ENCODE peak calls at places on chromosomes 16 and 17, in eight cellular contexts. U, V, H, Z, O, D, G and T are unnamed samples.

GRCh38 chr17:10286324-10286723 is 86.5 kb downstream of the MYH13 start:
- DNase-seq in U (no peak), V (no peak), H (no peak), Z (no peak), O (no peak), D (no peak), G (peak), T (no peak)

GRCh38 chr17:39927928-39928867 is 666 bp downstream of the LRRC3C start:
- DNase-seq in U (no peak), V (no peak), H (no peak), Z (no peak), O (peak), D (peak), G (peak), T (peak)

GRCh38 chr16:56321571-56321970 is 103.8 kb downstream of the AMFR start:
- DNase-seq in U (no peak), V (no peak), H (no peak), Z (no peak), O (no peak), D (no peak), G (no peak), T (no peak)

GRCh38 chr17:7327056-7327455 is 2.1 kb downstream of the NEURL4 start:
- DNase-seq in U (no peak), V (no peak), H (no peak), Z (no peak), O (no peak), D (no peak), G (no peak), T (no peak)

GRCh38 chr17:319266-319665 is 33.3 kb downstream of the RPH3AL start:
- DNase-seq in U (no peak), V (no peak), H (no peak), Z (no peak), O (no peak), D (no peak), G (no peak), T (no peak)

GRCh38 chr17:73227944-73228343 is 33.7 kb downstream of the CPSF4L start:
- DNase-seq in U (no peak), V (no peak), H (no peak), Z (no peak), O (no peak), D (no peak), G (no peak), T (no peak)

GRCh38 chr17:77054926-77055325 is 85.8 kb upstream of the SEC14L1 start:
- DNase-seq in U (no peak), V (no peak), H (no peak), Z (no peak), O (no peak), D (no peak), G (peak), T (no peak)

GRCh38 chr16:72884573-72884972 is 163.4 kb downstream of the ZFHX3 start:
- DNase-seq in U (no peak), V (no peak), H (no peak), Z (no peak), O (no peak), D (no peak), G (no peak), T (no peak)

GRCh38 chr17:17868637-17869522 is 32.1 kb upstream of the SREBF1 start:
- DNase-seq in U (no peak), V (no peak), H (no peak), Z (no peak), O (no peak), D (no peak), G (peak), T (peak)

GRCh38 chr16:73060948-73061495 is 13.1 kb upstream of the ZFHX3 start:
- DNase-seq in U (no peak), V (no peak), H (no peak), Z (no peak), O (no peak), D (no peak), G (peak), T (no peak)

GRCh38 chr17:75626496-75627038 is 6.7 kb upstream of the SMIM5 start:
- DNase-seq in U (no peak), V (no peak), H (no peak), Z (no peak), O (no peak), D (no peak), G (no peak), T (no peak)

GRCh38 chr17:50470451-50470850 is 1.8 kb upstream of the CHAD start:
- DNase-seq in U (no peak), V (no peak), H (no peak), Z (no peak), O (no peak), D (no peak), G (peak), T (no peak)

GRCh38 chr17:77499699-77500435 is 359.1 kb downstream of the SEC14L1 start:
- DNase-seq in U (no peak), V (no peak), H (no peak), Z (no peak), O (no peak), D (no peak), G (peak), T (no peak)

GRCh38 chr17:27608330-27609230 is 22.4 kb upstream of the LGALS9 start:
- DNase-seq in U (no peak), V (no peak), H (no peak), Z (no peak), O (peak), D (no peak), G (no peak), T (no peak)

GRCh38 chr17:68468785-68469184 is 11.5 kb upstream of the WIPI1 start:
- DNase-seq in U (no peak), V (no peak), H (no peak), Z (no peak), O (peak), D (peak), G (no peak), T (no peak)

GRCh38 chr16:708019-708418 is 2.4 kb upstream of the FBXL16 start:
- DNase-seq in U (no peak), V (no peak), H (no peak), Z (no peak), O (no peak), D (no peak), G (no peak), T (no peak)

GRCh38 chr16:50263940-50264929 is 2.1 kb upstream of the ADCY7 start:
- DNase-seq in U (no peak), V (no peak), H (no peak), Z (no peak), O (no peak), D (no peak), G (no peak), T (peak)

GRCh38 chr16:87636741-87637140 is 34.4 kb downstream of the JPH3 start:
- DNase-seq in U (no peak), V (no peak), H (no peak), Z (no peak), O (no peak), D (no peak), G (no peak), T (no peak)

GRCh38 chr17:44297975-44298374 is 10.4 kb upstream of the RUNDC3A start:
- DNase-seq in U (no peak), V (no peak), H (no peak), Z (no peak), O (no peak), D (no peak), G (no peak), T (no peak)

GRCh38 chr16:67632415-67633172 is 12.3 kb upstream of the CARMIL2 start:
- DNase-seq in U (no peak), V (no peak), H (no peak), Z (no peak), O (no peak), D (no peak), G (no peak), T (peak)

GRCh38 chr16:27880312-27880711 is 183.2 kb downstream of the GSG1L start:
- DNase-seq in U (no peak), V (no peak), H (no peak), Z (no peak), O (no peak), D (no peak), G (no peak), T (no peak)